ENCODE peak calls at places on chromosomes 7 and 10, in ten cellular contexts. U is neural crest cell; N is skeletal muscle cell; F is lung; Y is stimulated activated CD4-positive, alpha-beta T cell treated with anti-CD3 and anti-CD28 coated beads, Interleukin-15, amount 100 ng/mL, for 1 hour; M is CMK; O is stimulated activated CD8-positive, alpha-beta memory T cell treated with anti-CD3 and anti-CD28 coated beads, Interleukin-4, amount 100 ng/mL, for 48 hours; B is AG09319; H is NCI-H1092 treated with DMSO at 0.1 percent for 48 hours; Q is GM23338. G is an unnamed sample.

GRCh38 chr7:1248077-1248458 is 15.4 kb downstream of the UNCX start:
- DNase-seq in U (no peak), N (no peak), F (no peak), Y (no peak), M (no peak), O (no peak), B (no peak), H (peak; percentile 35), Q (no peak), G (no peak)

GRCh38 chr7:36472141-36472729 is 82.6 kb downstream of the ANLN start:
- DNase-seq in U (no peak), N (no peak), F (no peak), Y (no peak), M (no peak), O (no peak), B (no peak), H (no peak), Q (no peak), G (no peak)

GRCh38 chr10:6070647-6071046 is 8.5 kb upstream of the IL2RA start:
- DNase-seq in U (no peak), N (no peak), F (no peak), Y (peak; percentile 36), M (no peak), O (peak; percentile 85), B (no peak), H (no peak), Q (no peak), G (no peak)

GRCh38 chr7:28060371-28060950 is 120.1 kb downstream of the JAZF1 start:
- DNase-seq in U (no peak), N (no peak), F (no peak), Y (no peak), M (no peak), O (no peak), B (no peak), H (no peak), Q (peak; percentile 68), G (no peak)

GRCh38 chr10:22634093-22634492 is 80.3 kb downstream of the PIP4K2A start:
- DNase-seq in U (no peak), N (no peak), F (no peak), Y (no peak), M (no peak), O (no peak), B (no peak), H (no peak), Q (no peak), G (no peak)

GRCh38 chr10:13693783-13694450 is 107.2 kb downstream of the PRPF18 start:
- DNase-seq in U (no peak), N (no peak), F (no peak), Y (no peak), M (no peak), O (no peak), B (no peak), H (no peak), Q (no peak), G (no peak)

GRCh38 chr7:362416-363096 is 72.6 kb downstream of the FOXL3 start:
- DNase-seq in U (no peak), N (no peak), F (no peak), Y (peak; percentile 30), M (no peak), O (peak; percentile 66), B (no peak), H (no peak), Q (no peak), G (no peak)

GRCh38 chr7:74525881-74526280 is 72.2 kb downstream of the GTF2IRD1 start:
- DNase-seq in U (no peak), N (no peak), F (no peak), Y (no peak), M (no peak), O (no peak), B (no peak), H (peak; percentile 4), Q (peak; percentile 87), G (no peak)

GRCh38 chr7:158257001-158257400 is 330.6 kb downstream of the PTPRN2 start:
- DNase-seq in U (no peak), N (no peak), F (no peak), Y (no peak), M (no peak), O (no peak), B (no peak), H (no peak), Q (no peak), G (no peak)

GRCh38 chr10:72228318-72228751 is 12.3 kb upstream of the ASCC1 start:
- DNase-seq in U (no peak), N (no peak), F (no peak), Y (no peak), M (no peak), O (no peak), B (no peak), H (peak; percentile 85), Q (no peak), G (no peak)

G was measured in thyroid gland.